ENCODE peak calls at places on chromosomes 4 and X, in five cellular contexts. I is mesendoderm, J is cardiac muscle cell, S is IMR-90, V is H9. Z is an unnamed sample.

GRCh38 chrX:108064001-108064400 is 19.1 kb downstream of the VSIG1 start:
- DNase-seq in I (no peak), J (no peak), S (no peak), V (no peak), Z (no peak)

GRCh38 chr4:189374176-189374575 is 566.5 kb upstream of the FRG1 start:
- DNase-seq in I (peak; percentile 14), J (no peak), S (no peak), V (no peak), Z (no peak)

GRCh38 chr4:173489514-173489913 is 40.5 kb downstream of the HAND2 start:
- DNase-seq in I (no peak), J (peak; percentile 75), S (peak; percentile 86), V (no peak), Z (no peak)

GRCh38 chrX:38069273-38069672 is 62.9 kb downstream of the SYTL5 start:
- DNase-seq in I (no peak), J (no peak), S (no peak), V (no peak), Z (no peak)

GRCh38 chrX:124388562-124388961 is 42.2 kb downstream of the SH2D1A start:
- DNase-seq in I (peak; percentile 35), J (peak; percentile 60), S (peak; percentile 49), V (no peak), Z (peak; percentile 49)

GRCh38 chr4:16117164-16117563 is 33.3 kb upstream of the PROM1 start:
- DNase-seq in I (no peak), J (no peak), S (no peak), V (peak; percentile 2), Z (no peak)

GRCh38 chr4:122584517-122584916 is 36.3 kb downstream of the IL21 start:
- DNase-seq in I (no peak), J (peak; percentile 84), S (peak; percentile 82), V (no peak), Z (no peak)

GRCh38 chrX:19672211-19672814 is 157.0 kb upstream of the MAP3K15 start:
- DNase-seq in I (no peak), J (no peak), S (no peak), V (no peak), Z (no peak)

GRCh38 chr4:52825311-52826090 is 36.6 kb upstream of the RASL11B start:
- DNase-seq in I (peak; percentile 47), J (no peak), S (peak; percentile 10), V (peak; percentile 17), Z (no peak)

GRCh38 chr4:82741188-82741587 is 57.4 kb downstream of the SCD5 start:
- DNase-seq in I (no peak), J (no peak), S (no peak), V (no peak), Z (no peak)

GRCh38 chrX:71095033-71095432 is 618 bp upstream of the FOXO4 start:
- DNase-seq in I (no peak), J (no peak), S (no peak), V (no peak), Z (no peak)

GRCh38 chrX:13254076-13254785 is 65.6 kb downstream of the ATXN3L start:
- DNase-seq in I (peak; percentile 12), J (peak; percentile 69), S (peak; percentile 53), V (no peak), Z (peak; percentile 14)

GRCh38 chr4:87270144-87270543 is 49.7 kb upstream of the KLHL8 start:
- DNase-seq in I (peak; percentile 67), J (peak; percentile 75), S (peak; percentile 52), V (peak; percentile 28), Z (peak; percentile 25)

GRCh38 chrX:134908235-134908834 is 82.5 kb upstream of the SMIM10 start:
- DNase-seq in I (peak; percentile 6), J (peak; percentile 69), S (peak; percentile 65), V (no peak), Z (peak; percentile 29)

GRCh38 chr4:175470141-175470540 is 341.9 kb downstream of the GPM6A start:
- DNase-seq in I (peak; percentile 72), J (no peak), S (peak; percentile 15), V (no peak), Z (no peak)

GRCh38 chr4:145481164-145481941 is at the start of gene SMAD1:
- DNase-seq in I (peak; percentile 92), J (peak; percentile 94), S (peak; percentile 82), V (peak; percentile 69), Z (peak; percentile 85)

GRCh38 chrX:110723844-110724243 is 71.8 kb downstream of the CHRDL1 start:
- DNase-seq in I (no peak), J (no peak), S (no peak), V (no peak), Z (no peak)

GRCh38 chrX:15418041-15418706 is 34.0 kb upstream of the VEGFD start:
- DNase-seq in I (no peak), J (no peak), S (peak; percentile 88), V (no peak), Z (no peak)

GRCh38 chr4:40524642-40525041 is 105.0 kb downstream of the RBM47 start:
- DNase-seq in I (no peak), J (peak; percentile 67), S (peak; percentile 61), V (no peak), Z (peak; percentile 17)

GRCh38 chr4:55393461-55394320 is 2.1 kb upstream of the TMEM165 start:
- DNase-seq in I (no peak), J (no peak), S (peak; percentile 85), V (no peak), Z (no peak)

GRCh38 chrX:50100188-50100587 is 100.6 kb downstream of the AKAP4 start:
- DNase-seq in I (peak; percentile 44), J (no peak), S (no peak), V (no peak), Z (peak; percentile 16)

GRCh38 chr4:141046255-141046654 is 87.0 kb downstream of the RNF150 start:
- DNase-seq in I (peak; percentile 9), J (peak; percentile 85), S (peak; percentile 100), V (no peak), Z (no peak)

GRCh38 chr4:141021397-141022194 is 111.7 kb downstream of the RNF150 start:
- DNase-seq in I (no peak), J (no peak), S (no peak), V (no peak), Z (no peak)

GRCh38 chrX:77431227-77431626 is 16.0 kb upstream of the FGF16 start:
- DNase-seq in I (peak; percentile 26), J (peak; percentile 61), S (peak; percentile 12), V (no peak), Z (no peak)

GRCh38 chr4:173051697-173052096 is 116.9 kb upstream of the GALNT7 start:
- DNase-seq in I (peak; percentile 29), J (peak; percentile 59), S (peak; percentile 7), V (no peak), Z (no peak)

GRCh38 chrX:41912922-41913321 is 10.4 kb downstream of the CASK start:
- DNase-seq in I (no peak), J (no peak), S (peak; percentile 29), V (no peak), Z (no peak)

GRCh38 chr4:150242820-150243458 is 164.7 kb downstream of the DCLK2 start:
- DNase-seq in I (peak; percentile 69), J (peak; percentile 62), S (peak; percentile 60), V (peak; percentile 58), Z (peak; percentile 46)

GRCh38 chr4:170591076-170591475 is 501.3 kb upstream of the AADAT start:
- DNase-seq in I (peak; percentile 23), J (no peak), S (peak; percentile 0), V (no peak), Z (no peak)

GRCh38 chrX:86194758-86195157 is 46.5 kb downstream of the DACH2 start:
- DNase-seq in I (no peak), J (no peak), S (no peak), V (no peak), Z (no peak)

GRCh38 chr4:54433686-54434085 is 204.6 kb downstream of the PDGFRA start:
- DNase-seq in I (peak; percentile 53), J (peak; percentile 58), S (peak; percentile 37), V (peak; percentile 39), Z (no peak)

GRCh38 chr4:123786955-123787354 is 390.4 kb downstream of the SPRY1 start:
- DNase-seq in I (no peak), J (peak; percentile 41), S (peak; percentile 76), V (no peak), Z (peak; percentile 24)

GRCh38 chr4:55038176-55038890 is 87.1 kb downstream of the KDR start:
- DNase-seq in I (no peak), J (peak; percentile 90), S (no peak), V (no peak), Z (peak; percentile 57)

GRCh38 chr4:145954924-145955339 is 16.3 kb upstream of the ZNF827 start:
- DNase-seq in I (no peak), J (peak; percentile 88), S (peak; percentile 96), V (no peak), Z (no peak)

GRCh38 chrX:133645977-133646750 is 230.9 kb upstream of the GPC4 start:
- DNase-seq in I (no peak), J (peak; percentile 91), S (peak; percentile 53), V (no peak), Z (no peak)

GRCh38 chr4:110853242-110853641 is 230.4 kb upstream of the PITX2 start:
- DNase-seq in I (no peak), J (no peak), S (no peak), V (no peak), Z (no peak)

GRCh38 chr4:148283665-148284064 is 158.5 kb downstream of the NR3C2 start:
- DNase-seq in I (no peak), J (no peak), S (no peak), V (no peak), Z (no peak)
- H3K27ac ChIP-seq in I (no peak overlapping the region), J (no peak overlapping the region), S (no peak overlapping the region), V (no peak overlapping the region), Z (no peak overlapping the region)

DNA sequence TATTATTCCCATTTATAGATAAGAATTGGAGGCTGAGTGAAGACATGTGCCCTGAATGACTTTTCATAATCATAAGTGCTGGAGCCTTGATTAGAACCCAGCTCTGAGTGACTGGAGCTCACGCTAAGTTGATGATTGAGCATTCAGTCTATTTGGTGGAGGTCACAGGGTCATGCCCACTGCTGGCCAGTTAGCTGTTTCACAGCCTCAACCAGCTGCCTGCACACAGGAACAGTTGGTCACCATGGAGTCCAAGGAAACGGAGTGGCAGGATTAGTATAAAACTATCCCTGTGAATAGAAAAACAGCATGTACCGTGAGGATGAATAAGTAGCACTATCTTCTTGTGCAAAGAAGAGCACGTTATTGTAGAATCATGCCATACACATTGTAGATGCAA is 1.0 kb upstream of the C4orf54 start:
- DNase-seq in I (no peak), J (no peak), S (no peak), V (no peak), Z (no peak)
- H3K27ac ChIP-seq in I (no peak overlapping the region), J (no peak overlapping the region), S (no peak overlapping the region), V (no peak overlapping the region), Z (no peak overlapping the region)

GRCh38 chr4:57553695-57554094 is 443.5 kb upstream of the IGFBP7 start:
- DNase-seq in I (no peak), J (no peak), S (no peak), V (no peak), Z (no peak)
- H3K27ac ChIP-seq in I (no peak overlapping the region), J (no peak overlapping the region), S (no peak overlapping the region), V (no peak overlapping the region), Z (no peak overlapping the region)

DNA sequence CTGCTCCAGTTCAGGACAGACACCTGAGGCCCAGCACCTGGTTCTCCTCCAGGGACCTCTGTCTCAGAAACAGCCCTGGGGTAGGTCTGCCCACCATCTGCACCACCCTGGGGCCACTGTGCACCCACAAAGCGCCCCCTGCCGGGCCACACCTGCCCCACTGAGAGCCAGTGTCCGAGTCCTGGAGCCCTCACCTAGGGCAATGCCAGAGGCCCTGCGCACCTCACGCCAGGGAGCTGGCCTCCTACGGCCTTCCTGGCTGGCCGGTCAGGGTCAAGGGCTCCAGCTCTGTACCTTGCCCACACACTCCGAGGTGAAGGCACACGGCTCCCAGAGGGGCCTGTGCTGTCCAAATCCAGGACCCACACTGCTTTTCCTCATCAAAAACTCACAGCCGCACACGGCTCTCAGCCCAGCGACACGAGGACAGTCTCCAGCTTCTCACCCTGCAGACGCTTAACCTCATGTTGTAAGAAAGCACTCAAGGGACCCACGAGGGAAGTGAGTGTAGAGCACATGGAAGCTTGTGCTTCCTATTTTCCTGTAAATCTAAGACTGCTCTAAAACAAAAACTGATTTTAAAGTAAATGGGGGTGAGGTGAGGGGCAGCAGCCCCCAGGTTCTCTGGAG is 5.4 kb downstream of the CTBP1 start:
- DNase-seq in I (no peak), J (no peak), S (no peak), V (peak; percentile 27), Z (no peak)
- H3K27ac ChIP-seq in I (no peak overlapping the region), J (no peak overlapping the region), S (no peak overlapping the region), V (no peak overlapping the region), Z (no peak overlapping the region)